ENCODE peak calls at places on chromosome 15, in nine cellular contexts. U is fibroblast of lung; T is CD4-positive, alpha-beta memory T cell; Y is tibial artery; F is IMR-90; S is uterus; V is breast epithelium; N is cardiac muscle cell; Q is prostate gland. G is an unnamed sample.

GRCh38 chr15:77915261-77915960 is 162.1 kb downstream of the TBC1D2B start:
- DNase-seq in F (no peak), N (no peak), T (no peak), Y (peak; percentile 41), U (no peak), Q (no peak), S (no peak), V (no peak), G (no peak)

GRCh38 chr15:101675796-101676582 is 23.8 kb upstream of the TM2D3 start:
- DNase-seq in U (peak; percentile 77), V (no peak), Q (no peak), F (peak; percentile 89), Y (no peak), S (no peak), N (peak; percentile 83), T (no peak), G (no peak)

GRCh38 chr15:89129123-89129815 is 41.0 kb downstream of the ABHD2 start:
- DNase-seq in N (peak; percentile 53), F (peak; percentile 25), U (peak; percentile 23), Y (peak; percentile 68), S (peak; percentile 52), Q (peak; percentile 45), V (no peak), T (peak; percentile 52), G (peak; percentile 21)

GRCh38 chr15:88623061-88623460 is 1.9 kb downstream of the AEN start:
- DNase-seq in F (peak; percentile 93), Q (no peak), V (no peak), U (peak; percentile 85), T (no peak), Y (no peak), S (no peak), N (peak; percentile 49), G (no peak)

GRCh38 chr15:100140527-100141303 is 201.1 kb downstream of the ADAMTS17 start:
- DNase-seq in S (no peak), F (no peak), U (no peak), Y (no peak), Q (no peak), N (no peak), T (no peak), V (no peak), G (no peak)

GRCh38 chr15:38300395-38300794 is 47.8 kb downstream of the SPRED1 start:
- DNase-seq in N (peak; percentile 51), F (peak; percentile 34), U (no peak), Y (no peak), T (no peak), V (no peak), S (no peak), Q (no peak), G (no peak)

GRCh38 chr15:64921711-64922110 is 10.0 kb downstream of the ANKDD1A start:
- DNase-seq in T (no peak), U (no peak), S (no peak), Q (peak; percentile 26), V (no peak), N (no peak), F (no peak), Y (no peak), G (no peak)

GRCh38 chr15:44719293-44719999 is 8.1 kb downstream of the B2M start:
- DNase-seq in U (peak; percentile 21), N (no peak), T (peak; percentile 71), S (no peak), V (no peak), Q (no peak), F (peak; percentile 69), Y (no peak), G (peak; percentile 44)

GRCh38 chr15:57356636-57357035 is 19.7 kb upstream of the CGNL1 start:
- DNase-seq in F (peak; percentile 43), Q (no peak), N (peak; percentile 50), U (peak; percentile 83), Y (no peak), T (no peak), S (no peak), V (no peak), G (no peak)

GRCh38 chr15:57610130-57610529 is 18.4 kb downstream of the MYZAP start:
- DNase-seq in U (peak; percentile 67), S (peak; percentile 85), T (no peak), F (peak; percentile 50), Q (peak; percentile 94), N (peak; percentile 31), V (no peak), Y (peak; percentile 72), G (no peak)

GRCh38 chr15:67781907-67782559 is 43.3 kb upstream of the SKOR1 start:
- DNase-seq in V (no peak), Y (no peak), F (no peak), N (no peak), Q (no peak), U (no peak), T (no peak), S (no peak), G (no peak)

GRCh38 chr15:67358812-67359211 is 104.2 kb downstream of the IQCH start:
- DNase-seq in Q (no peak), T (no peak), N (no peak), Y (no peak), V (no peak), U (no peak), F (no peak), S (no peak), G (no peak)

GRCh38 chr15:85414037-85414436 is 33.6 kb downstream of the AKAP13 start:
- DNase-seq in Q (no peak), U (no peak), Y (no peak), F (no peak), S (no peak), T (no peak), V (no peak), N (no peak), G (no peak)
- H3K27ac ChIP-seq in Q (peak overlapping the region; percentile 50), U (peak overlapping the region; percentile 58), Y (no peak overlapping the region), F (no peak overlapping the region), S (peak overlapping the region; percentile 40), T (peak overlapping the region; percentile 4), V (no peak overlapping the region), N (no peak overlapping the region), G (peak overlapping the region; percentile 29)

GRCh38 chr15:28100516-28101195 is 1.5 kb upstream of the OCA2 start:
- DNase-seq in V (no peak), Q (no peak), S (no peak), T (no peak), U (no peak), Y (no peak), F (no peak), N (no peak), G (no peak)

GRCh38 chr15:28103402-28103801 is 4.3 kb upstream of the OCA2 start:
- DNase-seq in V (no peak), Q (no peak), N (no peak), F (no peak), Y (no peak), S (no peak), U (no peak), T (no peak), G (no peak)

GRCh38 chr15:28101201-28101600 is 2.1 kb upstream of the OCA2 start:
- DNase-seq in F (no peak), T (no peak), Y (no peak), N (no peak), Q (no peak), S (no peak), U (no peak), V (no peak), G (no peak)

GRCh38 chr15:28103831-28104230 is 4.7 kb upstream of the OCA2 start:
- DNase-seq in N (no peak), V (no peak), T (no peak), S (no peak), U (no peak), Q (no peak), F (no peak), Y (no peak), G (no peak)

GRCh38 chr15:28101983-28102441 is 2.9 kb upstream of the OCA2 start:
- DNase-seq in Q (no peak), Y (no peak), U (no peak), V (no peak), S (no peak), F (no peak), N (no peak), T (no peak), G (no peak)
- H3K4me1 ChIP-seq in Q (peaks cover 3% of the 10 kb centered on the region), Y (no peaks in the 10 kb centered on the region), U (no peaks in the 10 kb centered on the region), V (peaks cover 6% of the 10 kb centered on the region), S (peaks cover 10% of the 10 kb centered on the region), F (peaks cover 2% of the 10 kb centered on the region), N (no peaks in the 10 kb centered on the region), T (peaks cover 22% of the 10 kb centered on the region), G (peaks cover 16% of the 10 kb centered on the region)

GRCh38 chr15:83204697-83205096 is 2.9 kb downstream of the HDGFL3 start:
- DNase-seq in Q (no peak), U (peak; percentile 35), Y (no peak), N (no peak), F (no peak), S (no peak), T (no peak), V (no peak), G (no peak)

GRCh38 chr15:83207622-83208356 is at the start of gene HDGFL3:
- DNase-seq in T (peak; percentile 8), F (peak; percentile 39), Q (peak; percentile 44), N (peak; percentile 72), S (peak; percentile 64), U (peak; percentile 60), Y (peak; percentile 82), V (peak; percentile 72), G (no peak)

GRCh38 chr15:83206971-83207621 is 527 bp downstream of the HDGFL3 start:
- DNase-seq in Q (peak; percentile 36), N (peak; percentile 48), F (no peak), U (peak; percentile 49), T (peak; percentile 7), V (no peak), S (peak; percentile 49), Y (peak; percentile 72), G (no peak)

GRCh38 chr15:83206387-83206970 is 1.1 kb downstream of the HDGFL3 start:
- DNase-seq in V (no peak), N (no peak), S (no peak), U (peak; percentile 29), Q (no peak), F (no peak), Y (no peak), T (no peak), G (no peak)

DNA sequence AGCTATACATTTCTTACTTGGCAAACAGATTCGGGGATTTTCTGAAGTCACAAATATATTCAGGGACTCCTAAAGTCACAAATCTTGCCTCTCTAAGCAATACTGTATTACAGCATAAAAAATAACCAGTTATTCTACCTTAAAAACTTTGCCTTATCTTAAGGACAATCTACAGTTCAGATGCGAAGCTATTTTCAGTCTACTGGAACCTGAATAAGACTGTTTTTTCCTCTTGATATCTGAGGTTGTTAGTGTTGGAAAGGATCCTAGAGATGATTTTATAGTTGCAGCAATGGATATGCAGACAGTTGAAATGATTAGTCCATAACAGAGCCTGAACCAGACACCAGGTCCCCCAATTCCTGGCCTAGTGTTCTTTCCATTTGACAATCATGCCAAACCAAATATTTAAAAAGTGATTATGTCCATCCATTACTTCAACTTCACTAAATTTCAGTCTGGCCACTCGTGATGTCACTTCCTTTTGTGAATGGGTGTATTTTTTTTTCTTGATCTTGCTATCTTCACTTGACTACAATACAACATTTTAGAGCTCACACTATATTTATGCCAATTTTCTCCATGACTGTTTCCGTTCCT is 1.8 kb downstream of the HDGFL3 start:
- DNase-seq in Q (no peak), U (peak; percentile 90), S (no peak), F (peak; percentile 63), V (no peak), Y (no peak), T (no peak), N (peak; percentile 74), G (no peak)
- H3K4me3 ChIP-seq in Q (no peak overlapping the region), U (peak overlapping the region; percentile 87), S (peak overlapping the region; percentile 82), F (peak overlapping the region; percentile 97), V (peak overlapping the region; percentile 62), Y (peak overlapping the region; percentile 91), T (no peak overlapping the region), N (peak overlapping the region; percentile 91), G (no peak overlapping the region)

GRCh38 chr15:62775932-62776331 is 266.6 kb upstream of the TPM1 start:
- DNase-seq in T (no peak), V (no peak), Q (no peak), F (no peak), Y (no peak), S (no peak), N (no peak), U (no peak), G (no peak)
- H3K27ac ChIP-seq in T (no peak overlapping the region), V (no peak overlapping the region), Q (no peak overlapping the region), F (no peak overlapping the region), Y (no peak overlapping the region), S (no peak overlapping the region), N (no peak overlapping the region), U (no peak overlapping the region), G (no peak overlapping the region)